ENCODE peak calls at places on chromosomes 3 and 15, in nine cellular contexts. B is neural progenitor cell, I is cardiac muscle cell, S is H9, R is AG04449, C is breast epithelium, L is A549, Y is body of pancreas, Q is stomach. A is an unnamed sample.
A peak's percentile ranks its signal among the peaks of the same experiment; 100 is the strongest.

GRCh38 chr3:30269751-30270445 is 336.5 kb upstream of the TGFBR2 start:
- DNase-seq in B (no peak), I (no peak), S (no peak), R (no peak), C (no peak), L (no peak), Y (no peak), Q (no peak), A (no peak)

GRCh38 chr3:129890125-129890524 is 3.4 kb downstream of the TMCC1 start:
- DNase-seq in B (no peak), I (no peak), S (no peak), R (no peak), C (no peak), L (no peak), Y (no peak), Q (no peak), A (peak; percentile 12)

GRCh38 chr3:184430940-184431339 is 51.1 kb downstream of the CHRD start:
- DNase-seq in B (no peak), I (no peak), S (no peak), R (no peak), C (no peak), L (no peak), Y (no peak), Q (no peak), A (no peak)

GRCh38 chr15:77507151-77507847 is 86.6 kb downstream of the HMG20A start:
- DNase-seq in B (no peak), I (peak; percentile 52), S (no peak), R (no peak), C (peak; percentile 75), L (no peak), Y (peak; percentile 68), Q (peak; percentile 80), A (no peak)

GRCh38 chr15:51736646-51737537 is 563 bp downstream of the LYSMD2 start:
- DNase-seq in B (peak; percentile 55), I (peak; percentile 24), S (peak; percentile 60), R (no peak), C (no peak), L (peak; percentile 50), Y (peak; percentile 41), Q (peak; percentile 53), A (peak; percentile 43)

GRCh38 chr3:119580148-119580760 is 962 bp downstream of the ADPRH start:
- DNase-seq in B (peak; percentile 74), I (peak; percentile 58), S (peak; percentile 44), R (no peak), C (no peak), L (no peak), Y (peak; percentile 26), Q (no peak), A (peak; percentile 21)

GRCh38 chr3:123130079-123130726 is 63.4 kb downstream of the PDIA5 start:
- DNase-seq in B (no peak), I (no peak), S (no peak), R (no peak), C (no peak), L (no peak), Y (no peak), Q (peak; percentile 36), A (no peak)

GRCh38 chr3:23923786-23924185 is 6.9 kb downstream of the RPL15 start:
- DNase-seq in B (no peak), I (peak; percentile 84), S (no peak), R (peak; percentile 73), C (no peak), L (no peak), Y (no peak), Q (no peak), A (no peak)

GRCh38 chr3:183252973-183253363 is at the start of gene B3GNT5:
- DNase-seq in B (no peak), I (peak; percentile 38), S (peak; percentile 65), R (no peak), C (peak; percentile 86), L (peak; percentile 46), Y (peak; percentile 79), Q (peak; percentile 86), A (peak; percentile 12)

GRCh38 chr3:149579161-149579560 is 78.7 kb downstream of the WWTR1 start:
- DNase-seq in B (no peak), I (no peak), S (no peak), R (no peak), C (no peak), L (no peak), Y (no peak), Q (no peak), A (no peak)

GRCh38 chr3:49671291-49672288 is 2.6 kb upstream of the APEH start:
- DNase-seq in B (peak; percentile 84), I (peak; percentile 72), S (peak; percentile 90), R (no peak), C (peak; percentile 68), L (peak; percentile 71), Y (peak; percentile 84), Q (peak; percentile 81), A (peak; percentile 78)

GRCh38 chr3:49675912-49676311 is 1.8 kb downstream of the APEH start:
- DNase-seq in B (no peak), I (no peak), S (no peak), R (no peak), C (no peak), L (no peak), Y (no peak), Q (no peak), A (no peak)

GRCh38 chr3:49673715-49674490 is at the start of gene APEH:
- DNase-seq in B (peak; percentile 99), I (peak; percentile 99), S (peak; percentile 98), R (peak; percentile 78), C (peak; percentile 95), L (peak; percentile 98), Y (peak; percentile 95), Q (peak; percentile 98), A (peak; percentile 93)

GRCh38 chr3:49673131-49673714 is 928 bp upstream of the APEH start:
- DNase-seq in B (peak; percentile 30), I (no peak), S (no peak), R (no peak), C (no peak), L (peak; percentile 43), Y (no peak), Q (no peak), A (peak; percentile 26)

GRCh38 chr3:49674491-49674983 is 386 bp downstream of the APEH start:
- DNase-seq in B (no peak), I (peak; percentile 25), S (no peak), R (no peak), C (no peak), L (no peak), Y (no peak), Q (no peak), A (no peak)
- TF ChIP-seq CTCF in B (no peak), I (no peak), S (peak; percentile 13), R (peak; percentile 5), C (no peak), L (no peak), Y (no peak), Q (no peak), A (no peak)

GRCh38 chr3:25493786-25494185 is 65.7 kb downstream of the RARB start:
- DNase-seq in B (no peak), I (peak; percentile 86), S (no peak), R (peak; percentile 87), C (no peak), L (peak; percentile 23), Y (no peak), Q (no peak), A (no peak)
- TF ChIP-seq CTCF in B (no peak), I (no peak), S (no peak), R (no peak), C (no peak), L (no peak), Y (no peak), Q (no peak), A (no peak)

GRCh38 chr3:52456169-52456799 is 880 bp downstream of the NISCH start:
- DNase-seq in B (peak; percentile 52), I (peak; percentile 70), S (peak; percentile 45), R (no peak), C (no peak), L (no peak), Y (no peak), Q (no peak), A (no peak)

GRCh38 chr3:52454938-52455282 is 494 bp upstream of the NISCH start:
- DNase-seq in B (no peak), I (no peak), S (no peak), R (no peak), C (no peak), L (no peak), Y (no peak), Q (no peak), A (no peak)

GRCh38 chr3:52454235-52454937 is 545 bp upstream of the TNNC1 start:
- DNase-seq in B (no peak), I (no peak), S (peak; percentile 13), R (no peak), C (peak; percentile 37), L (no peak), Y (no peak), Q (peak; percentile 42), A (no peak)

GRCh38 chr3:52456800-52457183 is 1.4 kb downstream of the NISCH start:
- DNase-seq in B (no peak), I (no peak), S (no peak), R (no peak), C (no peak), L (no peak), Y (no peak), Q (no peak), A (no peak)

GRCh38 chr3:52455283-52456168 is at the start of gene NISCH:
- DNase-seq in B (peak; percentile 94), I (peak; percentile 79), S (peak; percentile 81), R (no peak), C (peak; percentile 85), L (peak; percentile 68), Y (peak; percentile 92), Q (peak; percentile 95), A (peak; percentile 93)
- TF ChIP-seq CTCF in B (no peak), I (no peak), S (no peak), R (no peak), C (no peak), L (no peak), Y (no peak), Q (no peak), A (no peak)

DNA sequence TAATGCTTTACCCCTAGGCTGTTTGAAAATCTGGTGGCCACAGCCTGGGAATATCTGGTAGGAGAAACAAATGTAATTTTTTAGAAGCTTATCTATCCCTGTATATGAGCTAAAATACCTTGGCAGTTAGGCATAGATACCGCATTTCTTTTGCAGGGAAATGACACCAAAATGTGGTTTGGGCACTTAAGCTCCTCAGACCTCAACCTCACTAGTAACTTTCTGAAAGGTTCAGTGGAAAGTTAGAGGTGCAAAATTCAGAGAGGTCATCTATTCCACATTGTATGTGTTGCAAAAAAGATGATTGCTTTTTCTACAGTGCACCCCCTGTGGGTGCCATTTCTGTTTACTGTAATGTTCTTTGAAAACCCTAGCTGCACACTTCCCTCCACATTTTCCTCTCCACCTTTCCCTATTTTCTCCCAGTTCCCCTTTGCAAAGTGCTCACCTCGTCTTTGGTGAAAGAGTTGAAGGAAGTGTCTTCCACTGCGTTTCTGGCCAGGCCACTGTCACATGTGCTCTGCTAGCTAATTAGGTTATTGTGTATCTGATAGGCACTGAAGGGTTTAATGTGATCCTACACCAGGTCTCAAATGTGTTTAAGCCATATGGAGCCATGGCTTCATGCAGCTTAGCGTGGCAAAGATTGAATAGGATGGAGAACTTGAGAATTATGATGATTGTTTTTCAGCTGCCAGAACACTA is 1.3 kb downstream of the SACM1L start:
- DNase-seq in B (peak; percentile 40), I (no peak), S (no peak), R (no peak), C (no peak), L (no peak), Y (no peak), Q (no peak), A (no peak)
- TF ChIP-seq CTCF in B (no peak), I (peak; percentile 14), S (no peak), R (no peak), C (no peak), L (no peak), Y (no peak), Q (no peak), A (no peak)

A was measured in endothelial cell.